ENCODE peak calls at places on chromosomes 1 and 21, in six cellular contexts. One of them, this sample, is unnamed.

GRCh38 chr1:27005648-27006496 is 6.8 kb downstream of the TENT5B start:
- DNase-seq in activated naive CD8-positive, alpha-beta T cell treated with anti-CD3 and anti-CD28 coated beads for 36 hours: no peak
- DNase-seq in T-cell: no peak
- DNase-seq in HTR-8/SVneo: no peak
- DNase-seq in ELR: no peak
- DNase-seq in GOT3: no peak
- DNase-seq in this sample: no peak

GRCh38 chr1:156852414-156852874 is 6.5 kb downstream of the INSRR start:
- DNase-seq in ELR: no peak
- DNase-seq in HTR-8/SVneo: peak
- DNase-seq in T-cell: no peak
- DNase-seq in GOT3: no peak
- DNase-seq in activated naive CD8-positive, alpha-beta T cell treated with anti-CD3 and anti-CD28 coated beads for 36 hours: no peak
- DNase-seq in this sample: no peak

GRCh38 chr1:151144474-151145157 is 1.8 kb downstream of the SEMA6C start:
- DNase-seq in GOT3: no peak
- DNase-seq in T-cell: no peak
- DNase-seq in HTR-8/SVneo: no peak
- DNase-seq in activated naive CD8-positive, alpha-beta T cell treated with anti-CD3 and anti-CD28 coated beads for 36 hours: no peak
- DNase-seq in ELR: no peak
- DNase-seq in this sample: no peak

GRCh38 chr1:65069186-65069585 is 78.8 kb upstream of the AK4 start:
- DNase-seq in ELR: no peak
- DNase-seq in HTR-8/SVneo: no peak
- DNase-seq in GOT3: no peak
- DNase-seq in activated naive CD8-positive, alpha-beta T cell treated with anti-CD3 and anti-CD28 coated beads for 36 hours: no peak
- DNase-seq in T-cell: peak
- DNase-seq in this sample: no peak

GRCh38 chr1:2135866-2136265 is 58.7 kb downstream of the FAAP20 start:
- DNase-seq in T-cell: no peak
- DNase-seq in GOT3: no peak
- DNase-seq in HTR-8/SVneo: no peak
- DNase-seq in activated naive CD8-positive, alpha-beta T cell treated with anti-CD3 and anti-CD28 coated beads for 36 hours: no peak
- DNase-seq in ELR: no peak
- DNase-seq in this sample: no peak

GRCh38 chr1:171470726-171471125 is 14.6 kb upstream of the PRRC2C start:
- DNase-seq in activated naive CD8-positive, alpha-beta T cell treated with anti-CD3 and anti-CD28 coated beads for 36 hours: no peak
- DNase-seq in HTR-8/SVneo: no peak
- DNase-seq in GOT3: no peak
- DNase-seq in T-cell: no peak
- DNase-seq in ELR: no peak
- DNase-seq in this sample: no peak

GRCh38 chr1:21751281-21751680 is 31.7 kb downstream of the USP48 start:
- DNase-seq in activated naive CD8-positive, alpha-beta T cell treated with anti-CD3 and anti-CD28 coated beads for 36 hours: no peak
- DNase-seq in ELR: no peak
- DNase-seq in T-cell: no peak
- DNase-seq in HTR-8/SVneo: no peak
- DNase-seq in GOT3: no peak
- DNase-seq in this sample: no peak

GRCh38 chr1:86912501-86912900 is 1.4 kb downstream of the SELENOF start:
- DNase-seq in T-cell: no peak
- DNase-seq in ELR: no peak
- DNase-seq in GOT3: no peak
- DNase-seq in HTR-8/SVneo: no peak
- DNase-seq in activated naive CD8-positive, alpha-beta T cell treated with anti-CD3 and anti-CD28 coated beads for 36 hours: no peak
- DNase-seq in this sample: no peak

GRCh38 chr1:69776555-69776954 is 208.8 kb downstream of the LRRC7 start:
- DNase-seq in HTR-8/SVneo: no peak
- DNase-seq in T-cell: no peak
- DNase-seq in ELR: no peak
- DNase-seq in activated naive CD8-positive, alpha-beta T cell treated with anti-CD3 and anti-CD28 coated beads for 36 hours: no peak
- DNase-seq in GOT3: no peak
- DNase-seq in this sample: no peak

GRCh38 chr1:245762396-245762910 is 607.7 kb downstream of the KIF26B start:
- DNase-seq in ELR: no peak
- DNase-seq in T-cell: no peak
- DNase-seq in GOT3: no peak
- DNase-seq in activated naive CD8-positive, alpha-beta T cell treated with anti-CD3 and anti-CD28 coated beads for 36 hours: no peak
- DNase-seq in HTR-8/SVneo: no peak
- DNase-seq in this sample: no peak

GRCh38 chr1:234528073-234528865 is 49.3 kb upstream of the TARBP1 start:
- DNase-seq in ELR: no peak
- DNase-seq in T-cell: no peak
- DNase-seq in GOT3: no peak
- DNase-seq in HTR-8/SVneo: no peak
- DNase-seq in activated naive CD8-positive, alpha-beta T cell treated with anti-CD3 and anti-CD28 coated beads for 36 hours: no peak
- DNase-seq in this sample: no peak

GRCh38 chr1:11229178-11229577 is 33.2 kb downstream of the MTOR start:
- DNase-seq in GOT3: no peak
- DNase-seq in activated naive CD8-positive, alpha-beta T cell treated with anti-CD3 and anti-CD28 coated beads for 36 hours: no peak
- DNase-seq in HTR-8/SVneo: no peak
- DNase-seq in T-cell: no peak
- DNase-seq in ELR: no peak
- DNase-seq in this sample: no peak

GRCh38 chr1:188904201-188904600 is 1573.5 kb downstream of the BRINP3 start:
- DNase-seq in HTR-8/SVneo: no peak
- DNase-seq in GOT3: no peak
- DNase-seq in T-cell: no peak
- DNase-seq in activated naive CD8-positive, alpha-beta T cell treated with anti-CD3 and anti-CD28 coated beads for 36 hours: no peak
- DNase-seq in ELR: peak
- DNase-seq in this sample: no peak

GRCh38 chr1:13667696-13668095 is 32.3 kb upstream of the PRDM2 start:
- DNase-seq in ELR: no peak
- DNase-seq in GOT3: no peak
- DNase-seq in HTR-8/SVneo: no peak
- DNase-seq in T-cell: no peak
- DNase-seq in activated naive CD8-positive, alpha-beta T cell treated with anti-CD3 and anti-CD28 coated beads for 36 hours: no peak
- DNase-seq in this sample: no peak

GRCh38 chr1:99546432-99547416 is 99.2 kb upstream of the PALMD start:
- DNase-seq in GOT3: no peak
- DNase-seq in HTR-8/SVneo: no peak
- DNase-seq in ELR: peak
- DNase-seq in T-cell: no peak
- DNase-seq in activated naive CD8-positive, alpha-beta T cell treated with anti-CD3 and anti-CD28 coated beads for 36 hours: no peak
- DNase-seq in this sample: no peak

GRCh38 chr1:8121261-8122159 is 95.4 kb upstream of the ERRFI1 start:
- DNase-seq in HTR-8/SVneo: peak
- DNase-seq in activated naive CD8-positive, alpha-beta T cell treated with anti-CD3 and anti-CD28 coated beads for 36 hours: no peak
- DNase-seq in GOT3: no peak
- DNase-seq in ELR: no peak
- DNase-seq in T-cell: no peak
- DNase-seq in this sample: no peak

GRCh38 chr1:20586939-20587638 is 1.8 kb upstream of the CDA start:
- DNase-seq in T-cell: no peak
- DNase-seq in GOT3: no peak
- DNase-seq in activated naive CD8-positive, alpha-beta T cell treated with anti-CD3 and anti-CD28 coated beads for 36 hours: no peak
- DNase-seq in ELR: no peak
- DNase-seq in HTR-8/SVneo: no peak
- DNase-seq in this sample: no peak

GRCh38 chr1:151142411-151143056 is 3.9 kb downstream of the SEMA6C start:
- DNase-seq in activated naive CD8-positive, alpha-beta T cell treated with anti-CD3 and anti-CD28 coated beads for 36 hours: no peak
- DNase-seq in T-cell: no peak
- DNase-seq in ELR: no peak
- DNase-seq in HTR-8/SVneo: no peak
- DNase-seq in GOT3: no peak
- DNase-seq in this sample: no peak

GRCh38 chr1:32208891-32209309 is at the start of gene DCDC2B:
- DNase-seq in HTR-8/SVneo: no peak
- DNase-seq in T-cell: no peak
- DNase-seq in ELR: peak
- DNase-seq in activated naive CD8-positive, alpha-beta T cell treated with anti-CD3 and anti-CD28 coated beads for 36 hours: no peak
- DNase-seq in GOT3: no peak
- DNase-seq in this sample: no peak

GRCh38 chr1:182877842-182878241 is 38.7 kb downstream of the DHX9 start:
- DNase-seq in ELR: no peak
- DNase-seq in T-cell: no peak
- DNase-seq in GOT3: no peak
- DNase-seq in HTR-8/SVneo: no peak
- DNase-seq in activated naive CD8-positive, alpha-beta T cell treated with anti-CD3 and anti-CD28 coated beads for 36 hours: peak
- DNase-seq in this sample: no peak

GRCh38 chr21:37587203-37587602 is 220.6 kb downstream of the DYRK1A start:
- DNase-seq in T-cell: no peak
- DNase-seq in GOT3: no peak
- DNase-seq in activated naive CD8-positive, alpha-beta T cell treated with anti-CD3 and anti-CD28 coated beads for 36 hours: no peak
- DNase-seq in ELR: no peak
- DNase-seq in HTR-8/SVneo: no peak
- DNase-seq in this sample: no peak

GRCh38 chr1:229388876-229389580 is 44.9 kb downstream of the ACTA1 start:
- DNase-seq in HTR-8/SVneo: no peak
- DNase-seq in T-cell: no peak
- DNase-seq in activated naive CD8-positive, alpha-beta T cell treated with anti-CD3 and anti-CD28 coated beads for 36 hours: no peak
- DNase-seq in GOT3: no peak
- DNase-seq in ELR: peak
- DNase-seq in this sample: no peak

GRCh38 chr1:206809504-206810084 is 37.3 kb upstream of the IL10 start:
- DNase-seq in activated naive CD8-positive, alpha-beta T cell treated with anti-CD3 and anti-CD28 coated beads for 36 hours: no peak
- DNase-seq in GOT3: no peak
- DNase-seq in T-cell: peak
- DNase-seq in ELR: peak
- DNase-seq in HTR-8/SVneo: peak
- DNase-seq in this sample: peak

GRCh38 chr1:159972443-159973205 is 18.6 kb upstream of the SLAMF9 start:
- DNase-seq in ELR: no peak
- DNase-seq in GOT3: no peak
- DNase-seq in T-cell: no peak
- DNase-seq in HTR-8/SVneo: no peak
- DNase-seq in activated naive CD8-positive, alpha-beta T cell treated with anti-CD3 and anti-CD28 coated beads for 36 hours: no peak
- DNase-seq in this sample: no peak

GRCh38 chr1:196155586-196155985 is 452.7 kb downstream of the KCNT2 start:
- DNase-seq in T-cell: no peak
- DNase-seq in GOT3: no peak
- DNase-seq in HTR-8/SVneo: no peak
- DNase-seq in activated naive CD8-positive, alpha-beta T cell treated with anti-CD3 and anti-CD28 coated beads for 36 hours: no peak
- DNase-seq in ELR: no peak
- DNase-seq in this sample: no peak

GRCh38 chr1:199002670-199003069 is 363.8 kb downstream of the PTPRC start:
- DNase-seq in GOT3: no peak
- DNase-seq in T-cell: no peak
- DNase-seq in activated naive CD8-positive, alpha-beta T cell treated with anti-CD3 and anti-CD28 coated beads for 36 hours: no peak
- DNase-seq in ELR: no peak
- DNase-seq in HTR-8/SVneo: no peak
- DNase-seq in this sample: no peak

GRCh38 chr1:156744344-156744743 is 3.5 kb upstream of the MRPL24 start:
- DNase-seq in ELR: no peak
- DNase-seq in GOT3: no peak
- DNase-seq in HTR-8/SVneo: no peak
- DNase-seq in activated naive CD8-positive, alpha-beta T cell treated with anti-CD3 and anti-CD28 coated beads for 36 hours: no peak
- DNase-seq in T-cell: no peak
- DNase-seq in this sample: no peak

GRCh38 chr1:53069663-53070327 is 7.8 kb downstream of the PODN start:
- DNase-seq in ELR: no peak
- DNase-seq in T-cell: no peak
- DNase-seq in HTR-8/SVneo: no peak
- DNase-seq in GOT3: no peak
- DNase-seq in activated naive CD8-positive, alpha-beta T cell treated with anti-CD3 and anti-CD28 coated beads for 36 hours: no peak
- DNase-seq in this sample: no peak

GRCh38 chr1:110293601-110294104 is 45.5 kb upstream of the RBM15 start:
- DNase-seq in activated naive CD8-positive, alpha-beta T cell treated with anti-CD3 and anti-CD28 coated beads for 36 hours: no peak
- DNase-seq in HTR-8/SVneo: no peak
- DNase-seq in ELR: no peak
- DNase-seq in GOT3: no peak
- DNase-seq in T-cell: no peak
- DNase-seq in this sample: no peak

GRCh38 chr1:99657213-99658030 is 11.5 kb downstream of the PALMD start:
- DNase-seq in activated naive CD8-positive, alpha-beta T cell treated with anti-CD3 and anti-CD28 coated beads for 36 hours: no peak
- DNase-seq in HTR-8/SVneo: no peak
- DNase-seq in T-cell: no peak
- DNase-seq in ELR: no peak
- DNase-seq in GOT3: no peak
- DNase-seq in this sample: no peak

GRCh38 chr1:87113313-87113712 is 198.9 kb downstream of the HS2ST1 start:
- DNase-seq in ELR: no peak
- DNase-seq in activated naive CD8-positive, alpha-beta T cell treated with anti-CD3 and anti-CD28 coated beads for 36 hours: no peak
- DNase-seq in T-cell: no peak
- DNase-seq in HTR-8/SVneo: no peak
- DNase-seq in GOT3: no peak
- DNase-seq in this sample: no peak

GRCh38 chr21:37536616-37537278 is 170.2 kb downstream of the DYRK1A start:
- DNase-seq in GOT3: no peak
- DNase-seq in HTR-8/SVneo: no peak
- DNase-seq in activated naive CD8-positive, alpha-beta T cell treated with anti-CD3 and anti-CD28 coated beads for 36 hours: no peak
- DNase-seq in ELR: no peak
- DNase-seq in T-cell: no peak
- DNase-seq in this sample: no peak

GRCh38 chr1:220300442-220301121 is 28.3 kb upstream of the RAB3GAP2 start:
- DNase-seq in HTR-8/SVneo: peak
- DNase-seq in T-cell: no peak
- DNase-seq in activated naive CD8-positive, alpha-beta T cell treated with anti-CD3 and anti-CD28 coated beads for 36 hours: no peak
- DNase-seq in GOT3: peak
- DNase-seq in ELR: peak
- DNase-seq in this sample: no peak

GRCh38 chr1:29973406-29973805 is 737.1 kb downstream of the PTPRU start:
- DNase-seq in GOT3: no peak
- DNase-seq in T-cell: no peak
- DNase-seq in HTR-8/SVneo: no peak
- DNase-seq in ELR: peak
- DNase-seq in activated naive CD8-positive, alpha-beta T cell treated with anti-CD3 and anti-CD28 coated beads for 36 hours: no peak
- DNase-seq in this sample: no peak

GRCh38 chr1:232368821-232369321 is 261.1 kb downstream of the SIPA1L2 start:
- DNase-seq in activated naive CD8-positive, alpha-beta T cell treated with anti-CD3 and anti-CD28 coated beads for 36 hours: no peak
- DNase-seq in ELR: no peak
- DNase-seq in GOT3: no peak
- DNase-seq in HTR-8/SVneo: no peak
- DNase-seq in T-cell: no peak
- DNase-seq in this sample: no peak

GRCh38 chr1:41895552-41895951 is 23.2 kb downstream of the HIVEP3 start:
- DNase-seq in activated naive CD8-positive, alpha-beta T cell treated with anti-CD3 and anti-CD28 coated beads for 36 hours: no peak
- DNase-seq in HTR-8/SVneo: no peak
- DNase-seq in GOT3: no peak
- DNase-seq in T-cell: no peak
- DNase-seq in ELR: peak
- DNase-seq in this sample: no peak

GRCh38 chr1:46793126-46793525 is 5.7 kb upstream of the CYP4B1 start:
- DNase-seq in HTR-8/SVneo: no peak
- DNase-seq in activated naive CD8-positive, alpha-beta T cell treated with anti-CD3 and anti-CD28 coated beads for 36 hours: no peak
- DNase-seq in GOT3: no peak
- DNase-seq in ELR: no peak
- DNase-seq in T-cell: no peak
- DNase-seq in this sample: no peak

GRCh38 chr21:32018381-32018780 is 145.6 kb downstream of the HUNK start:
- DNase-seq in GOT3: no peak
- DNase-seq in activated naive CD8-positive, alpha-beta T cell treated with anti-CD3 and anti-CD28 coated beads for 36 hours: no peak
- DNase-seq in HTR-8/SVneo: no peak
- DNase-seq in T-cell: no peak
- DNase-seq in ELR: no peak
- DNase-seq in this sample: no peak

GRCh38 chr1:220876511-220877347 is 2.5 kb upstream of the HLX start:
- DNase-seq in T-cell: no peak
- DNase-seq in GOT3: no peak
- DNase-seq in HTR-8/SVneo: no peak
- DNase-seq in ELR: no peak
- DNase-seq in activated naive CD8-positive, alpha-beta T cell treated with anti-CD3 and anti-CD28 coated beads for 36 hours: no peak
- DNase-seq in this sample: no peak